ENCODE peak calls at places on chromosome 16, in seven cellular contexts. One of them, this sample, is unnamed.

GRCh38 chr16:75946058-75946457 is 219.8 kb upstream of the CPHXL start:
- DNase-seq in IMR-90: no peak
- DNase-seq in uterus: no peak
- DNase-seq in heart left ventricle: no peak
- DNase-seq in stomach: no peak
- DNase-seq in sigmoid colon: no peak
- DNase-seq in right lobe of liver: no peak
- DNase-seq in this sample: no peak

GRCh38 chr16:70689035-70689969 is 3.4 kb upstream of the MTSS2 start:
- DNase-seq in right lobe of liver: peak; percentile 54
- DNase-seq in heart left ventricle: peak; percentile 65
- DNase-seq in sigmoid colon: peak; percentile 92
- DNase-seq in stomach: peak; percentile 86
- DNase-seq in IMR-90: no peak
- DNase-seq in uterus: no peak
- DNase-seq in this sample: peak; percentile 45

GRCh38 chr16:27428035-27428785 is 26.2 kb downstream of the IL21R start:
- DNase-seq in heart left ventricle: no peak
- DNase-seq in stomach: no peak
- DNase-seq in IMR-90: no peak
- DNase-seq in uterus: no peak
- DNase-seq in right lobe of liver: no peak
- DNase-seq in sigmoid colon: peak; percentile 28
- DNase-seq in this sample: no peak

GRCh38 chr16:3625911-3626732 is 14.7 kb upstream of the SLX4 start:
- DNase-seq in uterus: no peak
- DNase-seq in stomach: no peak
- DNase-seq in right lobe of liver: no peak
- DNase-seq in heart left ventricle: no peak
- DNase-seq in IMR-90: no peak
- DNase-seq in sigmoid colon: no peak
- DNase-seq in this sample: no peak

GRCh38 chr16:30924086-30924714 is 828 bp downstream of the FBXL19 start:
- DNase-seq in heart left ventricle: peak; percentile 48
- DNase-seq in IMR-90: no peak
- DNase-seq in sigmoid colon: no peak
- DNase-seq in stomach: no peak
- DNase-seq in uterus: peak; percentile 47
- DNase-seq in right lobe of liver: no peak
- DNase-seq in this sample: peak; percentile 73

GRCh38 chr16:73020409-73020884 is 27.5 kb downstream of the ZFHX3 start:
- DNase-seq in right lobe of liver: peak; percentile 84
- DNase-seq in heart left ventricle: peak; percentile 72
- DNase-seq in uterus: no peak
- DNase-seq in stomach: peak; percentile 90
- DNase-seq in sigmoid colon: peak; percentile 82
- DNase-seq in IMR-90: peak; percentile 92
- DNase-seq in this sample: no peak

GRCh38 chr16:88897696-88898425 is 31.4 kb upstream of the PABPN1L start:
- DNase-seq in uterus: no peak
- DNase-seq in heart left ventricle: no peak
- DNase-seq in IMR-90: no peak
- DNase-seq in right lobe of liver: no peak
- DNase-seq in stomach: no peak
- DNase-seq in sigmoid colon: no peak
- DNase-seq in this sample: no peak

GRCh38 chr16:4298761-4299522 is 16.9 kb upstream of the GLIS2 start:
- DNase-seq in uterus: peak; percentile 81
- DNase-seq in heart left ventricle: peak; percentile 81
- DNase-seq in sigmoid colon: peak; percentile 89
- DNase-seq in IMR-90: peak; percentile 94
- DNase-seq in stomach: peak; percentile 83
- DNase-seq in right lobe of liver: no peak
- DNase-seq in this sample: peak; percentile 72

DNA sequence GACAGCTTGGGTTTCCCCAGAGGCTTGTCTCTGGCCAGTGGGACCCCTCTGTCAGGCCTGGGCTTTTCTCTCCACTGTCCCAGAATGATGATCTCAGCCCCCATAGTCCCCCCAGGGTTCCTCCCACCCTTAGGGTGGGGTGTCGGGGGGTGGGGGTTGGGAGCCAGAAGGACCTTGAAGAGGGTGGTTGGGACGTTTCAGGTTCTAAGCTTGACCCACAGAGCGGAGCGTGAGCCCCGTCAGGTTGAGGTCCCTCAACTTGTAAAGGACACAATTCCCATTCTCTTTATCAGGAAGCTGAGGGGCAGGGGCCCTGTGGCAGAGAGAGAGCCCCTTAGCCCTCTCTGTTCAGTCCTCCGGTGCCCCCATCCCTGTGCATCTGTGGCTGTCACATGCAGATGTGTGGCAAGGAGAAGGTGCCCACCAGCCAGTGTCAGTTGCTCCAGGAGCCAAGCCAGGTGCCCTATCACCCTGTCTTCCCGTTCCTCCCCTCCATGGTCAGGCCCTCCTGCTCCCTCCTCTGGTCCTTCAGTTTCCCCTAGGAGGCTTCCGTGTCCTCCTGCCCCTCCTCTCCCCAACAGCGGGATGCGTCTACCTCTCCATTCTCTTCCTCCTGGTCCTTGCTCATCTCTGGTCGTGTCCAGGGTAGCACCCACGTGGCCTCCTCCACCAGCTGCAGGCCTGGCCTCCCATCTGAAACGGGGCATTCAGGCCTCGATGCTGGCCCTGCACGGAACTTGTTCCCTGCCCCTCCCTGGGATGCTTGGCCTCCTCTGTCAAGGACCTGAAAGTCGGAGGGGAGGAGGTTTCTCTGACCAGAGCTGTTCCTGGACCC is 1.5 kb upstream of the NTN3 start:
- DNase-seq in IMR-90: no peak
- DNase-seq in stomach: no peak
- DNase-seq in right lobe of liver: no peak
- DNase-seq in uterus: no peak
- DNase-seq in sigmoid colon: no peak
- DNase-seq in heart left ventricle: no peak
- DNase-seq in this sample: no peak
- H3K4me1 ChIP-seq in IMR-90: peaks cover 20% of the 10 kb centered on the region
- H3K4me1 ChIP-seq in stomach: peaks cover 40% of the 10 kb centered on the region
- H3K4me1 ChIP-seq in right lobe of liver: no peaks in the 10 kb centered on the region
- H3K4me1 ChIP-seq in uterus: peaks cover 26% of the 10 kb centered on the region
- H3K4me1 ChIP-seq in sigmoid colon: peaks cover 48% of the 10 kb centered on the region
- H3K4me1 ChIP-seq in heart left ventricle: peaks cover 48% of the 10 kb centered on the region
- H3K4me1 ChIP-seq in this sample: peaks cover 8% of the 10 kb centered on the region

GRCh38 chr16:87068751-87069150 is 248.4 kb downstream of the C16orf95 start:
- DNase-seq in heart left ventricle: no peak
- DNase-seq in uterus: no peak
- DNase-seq in IMR-90: no peak
- DNase-seq in right lobe of liver: no peak
- DNase-seq in stomach: no peak
- DNase-seq in sigmoid colon: peak; percentile 45
- DNase-seq in this sample: no peak
- TF ChIP-seq POLR2A in heart left ventricle: no peak
- TF ChIP-seq POLR2A in uterus: no peak
- TF ChIP-seq POLR2A in IMR-90: no peak
- TF ChIP-seq POLR2A in right lobe of liver: no peak
- TF ChIP-seq POLR2A in stomach: no peak
- TF ChIP-seq POLR2A in sigmoid colon: no peak
- TF ChIP-seq POLR2A in this sample: no peak

DNA sequence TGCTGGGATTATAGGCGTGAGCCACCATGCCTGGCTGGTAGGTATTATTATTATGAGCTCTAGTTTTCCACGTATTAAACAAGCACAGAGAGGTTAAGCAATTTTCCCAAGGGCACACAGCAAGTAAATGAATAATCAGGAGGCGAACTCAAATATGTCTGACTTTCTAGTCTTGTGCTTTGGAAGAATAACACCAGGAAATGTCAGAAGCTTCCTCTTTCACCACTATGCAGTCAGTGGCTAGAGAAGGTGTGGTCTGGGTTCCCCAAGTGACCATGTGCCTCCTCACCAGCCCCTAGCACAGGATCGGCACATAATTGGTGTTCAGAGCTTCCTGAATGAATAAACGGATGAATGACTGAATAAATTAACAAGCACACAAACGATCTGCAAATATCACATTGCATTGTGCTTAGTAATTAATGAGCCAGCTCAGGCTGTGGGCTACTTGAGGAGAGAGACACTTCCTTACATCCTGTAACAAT is 21.6 kb upstream of the SCNN1B start:
- DNase-seq in right lobe of liver: no peak
- DNase-seq in heart left ventricle: no peak
- DNase-seq in IMR-90: no peak
- DNase-seq in stomach: no peak
- DNase-seq in sigmoid colon: no peak
- DNase-seq in uterus: no peak
- DNase-seq in this sample: no peak
- H3K4me3 ChIP-seq in right lobe of liver: no peak overlapping the region
- H3K4me3 ChIP-seq in heart left ventricle: no peak overlapping the region
- H3K4me3 ChIP-seq in IMR-90: no peak overlapping the region
- H3K4me3 ChIP-seq in stomach: no peak overlapping the region
- H3K4me3 ChIP-seq in sigmoid colon: no peak overlapping the region
- H3K4me3 ChIP-seq in uterus: no peak overlapping the region
- H3K4me3 ChIP-seq in this sample: no peak overlapping the region

GRCh38 chr16:50695017-50696000 is 1.9 kb downstream of the NOD2 start:
- DNase-seq in right lobe of liver: peak; percentile 82
- DNase-seq in heart left ventricle: no peak
- DNase-seq in IMR-90: no peak
- DNase-seq in stomach: no peak
- DNase-seq in uterus: no peak
- DNase-seq in sigmoid colon: no peak
- DNase-seq in this sample: no peak

GRCh38 chr16:50697421-50697715 is 4.0 kb downstream of the NOD2 start:
- DNase-seq in right lobe of liver: no peak
- DNase-seq in stomach: no peak
- DNase-seq in sigmoid colon: no peak
- DNase-seq in heart left ventricle: no peak
- DNase-seq in uterus: no peak
- DNase-seq in IMR-90: no peak
- DNase-seq in this sample: no peak

GRCh38 chr16:50696126-50696525 is 2.7 kb downstream of the NOD2 start:
- DNase-seq in uterus: no peak
- DNase-seq in heart left ventricle: no peak
- DNase-seq in stomach: no peak
- DNase-seq in right lobe of liver: no peak
- DNase-seq in sigmoid colon: no peak
- DNase-seq in IMR-90: no peak
- DNase-seq in this sample: no peak

GRCh38 chr16:50697881-50698767 is 4.7 kb downstream of the NOD2 start:
- DNase-seq in stomach: peak; percentile 40
- DNase-seq in heart left ventricle: peak; percentile 63
- DNase-seq in right lobe of liver: peak; percentile 54
- DNase-seq in IMR-90: peak; percentile 46
- DNase-seq in uterus: peak; percentile 27
- DNase-seq in sigmoid colon: no peak
- DNase-seq in this sample: no peak

GRCh38 chr16:50696575-50697420 is 3.4 kb downstream of the NOD2 start:
- DNase-seq in sigmoid colon: peak; percentile 91
- DNase-seq in IMR-90: peak; percentile 26
- DNase-seq in right lobe of liver: peak; percentile 95
- DNase-seq in uterus: peak; percentile 62
- DNase-seq in heart left ventricle: peak; percentile 81
- DNase-seq in stomach: peak; percentile 77
- DNase-seq in this sample: peak; percentile 63
- H3K4me1 ChIP-seq in sigmoid colon: peaks cover 30% of the 10 kb centered on the region
- H3K4me1 ChIP-seq in IMR-90: no peaks in the 10 kb centered on the region
- H3K4me1 ChIP-seq in right lobe of liver: peaks cover 7% of the 10 kb centered on the region
- H3K4me1 ChIP-seq in uterus: no peaks in the 10 kb centered on the region
- H3K4me1 ChIP-seq in heart left ventricle: peaks cover 45% of the 10 kb centered on the region
- H3K4me1 ChIP-seq in stomach: peaks cover 22% of the 10 kb centered on the region
- H3K4me1 ChIP-seq in this sample: peaks cover 10% of the 10 kb centered on the region